ENCODE peak calls at places on chromosome 13, in eight cellular contexts. X is choroid plexus epithelial cell, T is astrocyte of the cerebellum, D is neural progenitor cell, I is colonic mucosa, G is endodermal cell, K is heart left ventricle, Q is A549. A is an unnamed sample.

GRCh38 chr13:50236898-50237318 is 221.7 kb downstream of the KCNRG start:
- DNase-seq in X (peak; percentile 64), T (peak; percentile 55), D (no peak), I (no peak), G (no peak), K (no peak), Q (no peak), A (no peak)

GRCh38 chr13:30255696-30256095 is 51.7 kb downstream of the KATNAL1 start:
- DNase-seq in X (no peak), T (no peak), D (no peak), I (no peak), G (no peak), K (no peak), Q (no peak), A (no peak)

GRCh38 chr13:50071399-50071798 is 56.2 kb downstream of the KCNRG start:
- DNase-seq in X (no peak), T (no peak), D (no peak), I (no peak), G (no peak), K (no peak), Q (no peak), A (no peak)

GRCh38 chr13:28467886-28468519 is 26.9 kb downstream of the FLT1 start:
- DNase-seq in X (no peak), T (no peak), D (no peak), I (no peak), G (no peak), K (no peak), Q (no peak), A (no peak)

GRCh38 chr13:78596701-78597550 is 6.4 kb downstream of the POU4F1 start:
- DNase-seq in X (no peak), T (no peak), D (peak; percentile 61), I (no peak), G (peak; percentile 71), K (no peak), Q (no peak), A (no peak)

GRCh38 chr13:106651442-106651841 is 83.5 kb upstream of the ARGLU1 start:
- DNase-seq in X (no peak), T (no peak), D (no peak), I (no peak), G (no peak), K (no peak), Q (no peak), A (no peak)

GRCh38 chr13:34151885-34152284 is 333.9 kb downstream of the RFC3 start:
- DNase-seq in X (no peak), T (no peak), D (peak; percentile 43), I (no peak), G (no peak), K (no peak), Q (no peak), A (no peak)

GRCh38 chr13:99442273-99442895 is 58.9 kb upstream of the TM9SF2 start:
- DNase-seq in X (peak; percentile 75), T (peak; percentile 38), D (peak; percentile 60), I (peak; percentile 57), G (peak; percentile 74), K (no peak), Q (peak; percentile 35), A (no peak)

GRCh38 chr13:49678172-49678914 is 12.9 kb downstream of the EBPL start:
- DNase-seq in X (no peak), T (no peak), D (no peak), I (no peak), G (no peak), K (no peak), Q (no peak), A (no peak)

GRCh38 chr13:28542804-28543203 is 47.9 kb upstream of the FLT1 start:
- DNase-seq in X (no peak), T (no peak), D (no peak), I (no peak), G (no peak), K (no peak), Q (no peak), A (no peak)

GRCh38 chr13:111243981-111244380 is 76.5 kb upstream of the TEX29 start:
- DNase-seq in X (no peak), T (no peak), D (no peak), I (no peak), G (no peak), K (no peak), Q (no peak), A (no peak)

GRCh38 chr13:110340812-110341444 is 33.8 kb downstream of the COL4A2 start:
- DNase-seq in X (peak; percentile 84), T (no peak), D (no peak), I (peak; percentile 54), G (peak; percentile 56), K (peak; percentile 82), Q (no peak), A (no peak)

GRCh38 chr13:73368608-73369007 is 309.8 kb downstream of the KLF5 start:
- DNase-seq in X (no peak), T (no peak), D (no peak), I (no peak), G (no peak), K (no peak), Q (peak; percentile 11), A (no peak)

GRCh38 chr13:48009298-48009697 is 8.2 kb upstream of the SUCLA2 start:
- DNase-seq in X (peak; percentile 68), T (peak; percentile 69), D (no peak), I (peak; percentile 43), G (no peak), K (no peak), Q (peak; percentile 65), A (peak; percentile 4)

GRCh38 chr13:113991191-113991669 is 17.4 kb upstream of the C13orf46 start:
- DNase-seq in X (no peak), T (no peak), D (no peak), I (no peak), G (no peak), K (no peak), Q (no peak), A (no peak)

GRCh38 chr13:106176103-106176502 is 359.4 kb downstream of the EFNB2 start:
- DNase-seq in X (no peak), T (no peak), D (no peak), I (no peak), G (no peak), K (no peak), Q (no peak), A (peak; percentile 38)

GRCh38 chr13:80363890-80364503 is 23.1 kb upstream of the SPRY2 start:
- DNase-seq in X (peak; percentile 61), T (no peak), D (peak; percentile 47), I (no peak), G (no peak), K (no peak), Q (peak; percentile 15), A (no peak)

GRCh38 chr13:94330552-94331071 is 148.9 kb downstream of the DCT start:
- DNase-seq in X (no peak), T (no peak), D (no peak), I (no peak), G (no peak), K (no peak), Q (no peak), A (no peak)

GRCh38 chr13:94332360-94333040 is 147.0 kb downstream of the DCT start:
- DNase-seq in X (peak; percentile 45), T (no peak), D (no peak), I (no peak), G (no peak), K (no peak), Q (no peak), A (no peak)

GRCh38 chr13:94333131-94333820 is 146.2 kb downstream of the DCT start:
- DNase-seq in X (no peak), T (no peak), D (no peak), I (no peak), G (no peak), K (no peak), Q (no peak), A (no peak)

GRCh38 chr13:94329754-94330551 is 149.5 kb downstream of the DCT start:
- DNase-seq in X (peak; percentile 98), T (peak; percentile 90), D (no peak), I (no peak), G (no peak), K (no peak), Q (peak; percentile 48), A (peak; percentile 80)

DNA sequence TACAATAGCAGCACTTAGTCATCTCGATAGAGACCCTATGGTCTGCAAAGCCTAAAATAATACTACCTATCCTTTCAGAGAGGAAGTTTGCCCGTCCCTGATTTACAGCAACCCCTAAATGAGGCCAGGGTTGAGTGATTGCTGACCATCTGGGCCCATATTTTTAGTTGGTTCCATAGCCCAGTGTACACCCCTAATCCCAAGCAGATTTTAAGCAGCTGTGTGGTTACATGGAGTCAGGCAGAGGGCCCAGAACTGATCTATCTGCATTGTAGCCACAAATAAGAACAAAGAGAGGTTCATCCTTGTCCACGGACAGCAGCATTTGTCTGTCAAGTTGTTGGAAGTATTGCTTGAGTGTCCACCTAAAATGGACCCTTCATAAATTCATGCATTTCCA is 148.2 kb downstream of the DCT start:
- DNase-seq in X (no peak), T (no peak), D (no peak), I (no peak), G (no peak), K (no peak), Q (no peak), A (no peak)
- TF ChIP-seq CTCF in X (no peak), T (no peak), D (no peak), I (no peak), G (no peak), K (no peak), Q (no peak), A (no peak)

GRCh38 chr13:32737679-32738078 is 151.4 kb downstream of the PDS5B start:
- DNase-seq in X (no peak), T (no peak), D (no peak), I (no peak), G (no peak), K (no peak), Q (no peak), A (no peak)
- H3K4me3 ChIP-seq in X (no peak overlapping the region), T (no peak overlapping the region), D (no peak overlapping the region), I (peak overlapping the region; percentile 11), G (no peak overlapping the region), K (peak overlapping the region; percentile 33), Q (no peak overlapping the region), A (no peak overlapping the region)

GRCh38 chr13:88196106-88196505 is 524.9 kb downstream of the SLITRK5 start:
- DNase-seq in X (no peak), T (no peak), D (no peak), I (no peak), G (no peak), K (no peak), Q (peak; percentile 0), A (no peak)
- TF ChIP-seq CTCF in X (no peak), T (no peak), D (no peak), I (no peak), G (peak; percentile 47), K (no peak), Q (no peak), A (no peak)

GRCh38 chr13:51793570-51794273 is 10.2 kb downstream of the DHRS12 start:
- DNase-seq in X (peak; percentile 84), T (peak; percentile 54), D (no peak), I (no peak), G (no peak), K (no peak), Q (peak; percentile 53), A (peak; percentile 46)
- H3K4me3 ChIP-seq in X (no peak overlapping the region), T (no peak overlapping the region), D (no peak overlapping the region), I (no peak overlapping the region), G (no peak overlapping the region), K (no peak overlapping the region), Q (no peak overlapping the region), A (no peak overlapping the region)